ENCODE peak calls at places on chromosomes 16 and 17, in nine cellular contexts. One of them, this sample, is unnamed.

GRCh38 chr17:57243171-57243622 is 13.1 kb upstream of the MSI2 start:
- DNase-seq in CD8-positive, alpha-beta memory T cell: peak; percentile 67
- DNase-seq in PC-9: peak; percentile 52
- DNase-seq in small intestine: peak; percentile 61
- DNase-seq in stomach: peak; percentile 73
- DNase-seq in endodermal cell: peak; percentile 93
- DNase-seq in heart left ventricle: peak; percentile 56
- DNase-seq in prostate gland: peak; percentile 61
- DNase-seq in GM12878: peak; percentile 50
- DNase-seq in this sample: peak; percentile 85

GRCh38 chr16:53792161-53792951 is 88.4 kb downstream of the FTO start:
- DNase-seq in GM12878: no peak
- DNase-seq in CD8-positive, alpha-beta memory T cell: no peak
- DNase-seq in endodermal cell: no peak
- DNase-seq in stomach: no peak
- DNase-seq in heart left ventricle: no peak
- DNase-seq in PC-9: no peak
- DNase-seq in prostate gland: no peak
- DNase-seq in small intestine: no peak
- DNase-seq in this sample: no peak

GRCh38 chr17:74604748-74605147 is 12.7 kb upstream of the CD300LD start:
- DNase-seq in stomach: no peak
- DNase-seq in GM12878: no peak
- DNase-seq in heart left ventricle: no peak
- DNase-seq in endodermal cell: no peak
- DNase-seq in PC-9: no peak
- DNase-seq in prostate gland: no peak
- DNase-seq in small intestine: no peak
- DNase-seq in CD8-positive, alpha-beta memory T cell: no peak
- DNase-seq in this sample: no peak

GRCh38 chr17:2011421-2012371 is 13.4 kb downstream of the RTN4RL1 start:
- DNase-seq in prostate gland: peak; percentile 89
- DNase-seq in GM12878: no peak
- DNase-seq in PC-9: peak; percentile 97
- DNase-seq in CD8-positive, alpha-beta memory T cell: no peak
- DNase-seq in stomach: peak; percentile 73
- DNase-seq in small intestine: no peak
- DNase-seq in endodermal cell: peak; percentile 84
- DNase-seq in heart left ventricle: no peak
- DNase-seq in this sample: no peak

GRCh38 chr17:46078675-46079074 is 79.6 kb downstream of the STH start:
- DNase-seq in PC-9: no peak
- DNase-seq in CD8-positive, alpha-beta memory T cell: no peak
- DNase-seq in heart left ventricle: no peak
- DNase-seq in endodermal cell: no peak
- DNase-seq in prostate gland: no peak
- DNase-seq in stomach: no peak
- DNase-seq in small intestine: no peak
- DNase-seq in GM12878: no peak
- DNase-seq in this sample: no peak

GRCh38 chr16:1006781-1007180 is 25.2 kb downstream of the SOX8 start:
- DNase-seq in PC-9: no peak
- DNase-seq in CD8-positive, alpha-beta memory T cell: no peak
- DNase-seq in stomach: no peak
- DNase-seq in prostate gland: no peak
- DNase-seq in endodermal cell: no peak
- DNase-seq in GM12878: no peak
- DNase-seq in heart left ventricle: no peak
- DNase-seq in small intestine: no peak
- DNase-seq in this sample: no peak

GRCh38 chr16:55571191-55571897 is 4.9 kb downstream of the CAPNS2 start:
- DNase-seq in CD8-positive, alpha-beta memory T cell: no peak
- DNase-seq in PC-9: no peak
- DNase-seq in stomach: no peak
- DNase-seq in prostate gland: no peak
- DNase-seq in endodermal cell: no peak
- DNase-seq in heart left ventricle: no peak
- DNase-seq in small intestine: no peak
- DNase-seq in GM12878: no peak
- DNase-seq in this sample: no peak

GRCh38 chr17:44400226-44400847 is 10.9 kb upstream of the ITGA2B start:
- DNase-seq in small intestine: peak; percentile 8
- DNase-seq in PC-9: no peak
- DNase-seq in stomach: no peak
- DNase-seq in heart left ventricle: no peak
- DNase-seq in endodermal cell: no peak
- DNase-seq in CD8-positive, alpha-beta memory T cell: no peak
- DNase-seq in prostate gland: no peak
- DNase-seq in GM12878: no peak
- DNase-seq in this sample: peak; percentile 23

GRCh38 chr16:87686697-87687570 is 78.9 kb downstream of the KLHDC4 start:
- DNase-seq in CD8-positive, alpha-beta memory T cell: no peak
- DNase-seq in prostate gland: no peak
- DNase-seq in small intestine: no peak
- DNase-seq in heart left ventricle: no peak
- DNase-seq in GM12878: no peak
- DNase-seq in stomach: no peak
- DNase-seq in endodermal cell: no peak
- DNase-seq in PC-9: no peak
- DNase-seq in this sample: no peak

GRCh38 chr16:78778724-78779004 is 679.2 kb downstream of the WWOX start:
- DNase-seq in GM12878: no peak
- DNase-seq in endodermal cell: no peak
- DNase-seq in heart left ventricle: no peak
- DNase-seq in stomach: no peak
- DNase-seq in CD8-positive, alpha-beta memory T cell: no peak
- DNase-seq in small intestine: no peak
- DNase-seq in prostate gland: no peak
- DNase-seq in PC-9: no peak
- DNase-seq in this sample: no peak

GRCh38 chr17:49204521-49204920 is 5.9 kb downstream of the GNGT2 start:
- DNase-seq in GM12878: no peak
- DNase-seq in endodermal cell: no peak
- DNase-seq in stomach: no peak
- DNase-seq in prostate gland: no peak
- DNase-seq in CD8-positive, alpha-beta memory T cell: no peak
- DNase-seq in PC-9: no peak
- DNase-seq in heart left ventricle: no peak
- DNase-seq in small intestine: no peak
- DNase-seq in this sample: no peak

GRCh38 chr17:42409467-42410351 is 13.3 kb downstream of the CAVIN1 start:
- DNase-seq in endodermal cell: peak; percentile 38
- DNase-seq in GM12878: no peak
- DNase-seq in CD8-positive, alpha-beta memory T cell: no peak
- DNase-seq in prostate gland: peak; percentile 79
- DNase-seq in heart left ventricle: peak; percentile 62
- DNase-seq in stomach: peak; percentile 40
- DNase-seq in PC-9: peak; percentile 93
- DNase-seq in small intestine: no peak
- DNase-seq in this sample: no peak

GRCh38 chr17:21678451-21679081 is 13.8 kb upstream of the KCNJ18 start:
- DNase-seq in endodermal cell: no peak
- DNase-seq in CD8-positive, alpha-beta memory T cell: no peak
- DNase-seq in small intestine: no peak
- DNase-seq in stomach: no peak
- DNase-seq in prostate gland: no peak
- DNase-seq in PC-9: no peak
- DNase-seq in GM12878: no peak
- DNase-seq in heart left ventricle: no peak
- DNase-seq in this sample: no peak

GRCh38 chr17:72511874-72512273 is 391.1 kb downstream of the SOX9 start:
- DNase-seq in CD8-positive, alpha-beta memory T cell: no peak
- DNase-seq in heart left ventricle: no peak
- DNase-seq in small intestine: peak; percentile 69
- DNase-seq in endodermal cell: no peak
- DNase-seq in GM12878: no peak
- DNase-seq in stomach: peak; percentile 37
- DNase-seq in prostate gland: no peak
- DNase-seq in PC-9: no peak
- DNase-seq in this sample: no peak

GRCh38 chr16:57700801-57701551 is 6.4 kb downstream of the DRC7 start:
- DNase-seq in PC-9: no peak
- DNase-seq in prostate gland: no peak
- DNase-seq in small intestine: no peak
- DNase-seq in heart left ventricle: no peak
- DNase-seq in GM12878: no peak
- DNase-seq in stomach: no peak
- DNase-seq in CD8-positive, alpha-beta memory T cell: no peak
- DNase-seq in endodermal cell: no peak
- DNase-seq in this sample: no peak
- H3K36me3 ChIP-seq in PC-9: no peaks in the 10 kb centered on the region
- H3K36me3 ChIP-seq in prostate gland: no peaks in the 10 kb centered on the region
- H3K36me3 ChIP-seq in small intestine: no peaks in the 10 kb centered on the region
- H3K36me3 ChIP-seq in heart left ventricle: no peaks in the 10 kb centered on the region
- H3K36me3 ChIP-seq in GM12878: no peaks in the 10 kb centered on the region
- H3K36me3 ChIP-seq in stomach: no peaks in the 10 kb centered on the region
- H3K36me3 ChIP-seq in CD8-positive, alpha-beta memory T cell: no peaks in the 10 kb centered on the region
- H3K36me3 ChIP-seq in endodermal cell: no peaks in the 10 kb centered on the region
- H3K36me3 ChIP-seq in this sample: no peaks in the 10 kb centered on the region

GRCh38 chr16:74183601-74184365 is 112.8 kb upstream of the PSMD7 start:
- DNase-seq in prostate gland: no peak
- DNase-seq in PC-9: no peak
- DNase-seq in small intestine: no peak
- DNase-seq in stomach: no peak
- DNase-seq in GM12878: no peak
- DNase-seq in endodermal cell: no peak
- DNase-seq in CD8-positive, alpha-beta memory T cell: no peak
- DNase-seq in heart left ventricle: no peak
- DNase-seq in this sample: no peak
- H3K4me3 ChIP-seq in prostate gland: no peak overlapping the region
- H3K4me3 ChIP-seq in PC-9: no peak overlapping the region
- H3K4me3 ChIP-seq in small intestine: no peak overlapping the region
- H3K4me3 ChIP-seq in stomach: no peak overlapping the region
- H3K4me3 ChIP-seq in GM12878: no peak overlapping the region
- H3K4me3 ChIP-seq in endodermal cell: no peak overlapping the region
- H3K4me3 ChIP-seq in CD8-positive, alpha-beta memory T cell: no peak overlapping the region
- H3K4me3 ChIP-seq in heart left ventricle: no peak overlapping the region
- H3K4me3 ChIP-seq in this sample: no peak overlapping the region

GRCh38 chr16:88724855-88725555 is 18.7 kb downstream of the CTU2 start:
- DNase-seq in heart left ventricle: no peak
- DNase-seq in PC-9: no peak
- DNase-seq in small intestine: no peak
- DNase-seq in prostate gland: no peak
- DNase-seq in endodermal cell: no peak
- DNase-seq in GM12878: no peak
- DNase-seq in CD8-positive, alpha-beta memory T cell: no peak
- DNase-seq in stomach: no peak
- DNase-seq in this sample: no peak

GRCh38 chr16:88726981-88727380 is 20.7 kb downstream of the CTU2 start:
- DNase-seq in endodermal cell: no peak
- DNase-seq in small intestine: no peak
- DNase-seq in prostate gland: no peak
- DNase-seq in stomach: no peak
- DNase-seq in CD8-positive, alpha-beta memory T cell: no peak
- DNase-seq in heart left ventricle: no peak
- DNase-seq in GM12878: no peak
- DNase-seq in PC-9: no peak
- DNase-seq in this sample: no peak

GRCh38 chr16:88723911-88724310 is 17.6 kb downstream of the CTU2 start:
- DNase-seq in PC-9: no peak
- DNase-seq in heart left ventricle: no peak
- DNase-seq in GM12878: no peak
- DNase-seq in endodermal cell: no peak
- DNase-seq in small intestine: no peak
- DNase-seq in stomach: no peak
- DNase-seq in prostate gland: no peak
- DNase-seq in CD8-positive, alpha-beta memory T cell: no peak
- DNase-seq in this sample: no peak

GRCh38 chr16:88726408-88726749 is 20.1 kb downstream of the CTU2 start:
- DNase-seq in heart left ventricle: no peak
- DNase-seq in endodermal cell: no peak
- DNase-seq in prostate gland: no peak
- DNase-seq in PC-9: no peak
- DNase-seq in small intestine: no peak
- DNase-seq in GM12878: no peak
- DNase-seq in stomach: no peak
- DNase-seq in CD8-positive, alpha-beta memory T cell: no peak
- DNase-seq in this sample: no peak

GRCh38 chr16:88725609-88726407 is 19.5 kb downstream of the CTU2 start:
- DNase-seq in prostate gland: no peak
- DNase-seq in heart left ventricle: no peak
- DNase-seq in GM12878: no peak
- DNase-seq in CD8-positive, alpha-beta memory T cell: no peak
- DNase-seq in PC-9: no peak
- DNase-seq in small intestine: no peak
- DNase-seq in endodermal cell: no peak
- DNase-seq in stomach: no peak
- DNase-seq in this sample: no peak
- H3K36me3 ChIP-seq in prostate gland: peaks cover 51% of the 10 kb centered on the region
- H3K36me3 ChIP-seq in heart left ventricle: peaks cover 46% of the 10 kb centered on the region
- H3K36me3 ChIP-seq in GM12878: peaks cover 54% of the 10 kb centered on the region
- H3K36me3 ChIP-seq in CD8-positive, alpha-beta memory T cell: peaks cover 35% of the 10 kb centered on the region
- H3K36me3 ChIP-seq in PC-9: no peaks in the 10 kb centered on the region
- H3K36me3 ChIP-seq in small intestine: peaks cover 4% of the 10 kb centered on the region
- H3K36me3 ChIP-seq in endodermal cell: peaks cover 3% of the 10 kb centered on the region
- H3K36me3 ChIP-seq in stomach: peaks cover 85% of the 10 kb centered on the region
- H3K36me3 ChIP-seq in this sample: peaks cover 59% of the 10 kb centered on the region

GRCh38 chr16:80935691-80936090 is 71.0 kb downstream of the CMC2 start:
- DNase-seq in prostate gland: no peak
- DNase-seq in endodermal cell: no peak
- DNase-seq in GM12878: no peak
- DNase-seq in small intestine: no peak
- DNase-seq in stomach: no peak
- DNase-seq in heart left ventricle: no peak
- DNase-seq in CD8-positive, alpha-beta memory T cell: no peak
- DNase-seq in PC-9: no peak
- DNase-seq in this sample: no peak

GRCh38 chr16:80936410-80936809 is 70.3 kb downstream of the CMC2 start:
- DNase-seq in PC-9: no peak
- DNase-seq in small intestine: no peak
- DNase-seq in endodermal cell: no peak
- DNase-seq in stomach: no peak
- DNase-seq in CD8-positive, alpha-beta memory T cell: no peak
- DNase-seq in GM12878: no peak
- DNase-seq in heart left ventricle: no peak
- DNase-seq in prostate gland: no peak
- DNase-seq in this sample: no peak

GRCh38 chr16:80932725-80933124 is 74.0 kb downstream of the CMC2 start:
- DNase-seq in prostate gland: peak; percentile 46
- DNase-seq in GM12878: no peak
- DNase-seq in endodermal cell: no peak
- DNase-seq in PC-9: peak; percentile 55
- DNase-seq in CD8-positive, alpha-beta memory T cell: no peak
- DNase-seq in stomach: peak; percentile 28
- DNase-seq in small intestine: no peak
- DNase-seq in heart left ventricle: peak; percentile 62
- DNase-seq in this sample: no peak

GRCh38 chr16:80931985-80932720 is 74.5 kb downstream of the CMC2 start:
- DNase-seq in heart left ventricle: peak; percentile 58
- DNase-seq in PC-9: no peak
- DNase-seq in endodermal cell: peak; percentile 87
- DNase-seq in GM12878: no peak
- DNase-seq in prostate gland: peak; percentile 74
- DNase-seq in stomach: peak; percentile 59
- DNase-seq in CD8-positive, alpha-beta memory T cell: no peak
- DNase-seq in small intestine: peak; percentile 52
- DNase-seq in this sample: no peak

DNA sequence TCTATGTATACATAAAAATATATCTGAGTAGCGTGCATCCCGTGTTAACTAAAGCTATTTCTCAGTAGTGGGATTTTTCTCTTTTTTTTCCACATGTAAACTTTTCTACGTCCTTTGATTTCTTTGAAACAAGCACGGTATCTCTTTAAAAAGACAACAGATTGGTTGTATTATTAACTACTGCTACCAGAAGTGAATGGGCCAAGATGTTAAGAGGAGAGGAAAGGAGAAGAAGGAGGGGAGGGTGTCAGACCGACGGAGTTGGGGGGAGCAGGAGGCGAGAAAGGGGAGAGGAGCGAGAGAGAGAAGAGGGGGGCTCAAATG is 75.1 kb downstream of the CMC2 start:
- DNase-seq in GM12878: no peak
- DNase-seq in heart left ventricle: no peak
- DNase-seq in PC-9: no peak
- DNase-seq in prostate gland: no peak
- DNase-seq in stomach: no peak
- DNase-seq in small intestine: no peak
- DNase-seq in endodermal cell: no peak
- DNase-seq in CD8-positive, alpha-beta memory T cell: no peak
- DNase-seq in this sample: no peak
- H3K4me3 ChIP-seq in GM12878: no peak overlapping the region
- H3K4me3 ChIP-seq in heart left ventricle: peak overlapping the region; percentile 52
- H3K4me3 ChIP-seq in PC-9: no peak overlapping the region
- H3K4me3 ChIP-seq in prostate gland: peak overlapping the region; percentile 38
- H3K4me3 ChIP-seq in stomach: peak overlapping the region; percentile 57
- H3K4me3 ChIP-seq in small intestine: peak overlapping the region; percentile 37
- H3K4me3 ChIP-seq in endodermal cell: peak overlapping the region; percentile 74
- H3K4me3 ChIP-seq in CD8-positive, alpha-beta memory T cell: no peak overlapping the region
- H3K4me3 ChIP-seq in this sample: no peak overlapping the region

This sample was measured in OCI-LY7.